ENCODE peak calls at places on chromosomes 2 and 18, in seven cellular contexts. One of them, this sample, is unnamed.

GRCh38 chr18:22448238-22448637 is 30.5 kb upstream of the CTAGE1 start:
- DNase-seq in OCI-LY7: no peak
- DNase-seq in fibroblast of the aortic adventitia: no peak
- DNase-seq in suprapubic skin: no peak
- DNase-seq in CD4-positive, alpha-beta T cell: no peak
- DNase-seq in IMR-90: no peak
- DNase-seq in BE2C: no peak
- DNase-seq in this sample: no peak

GRCh38 chr18:63126134-63127067 is 193.2 kb downstream of the BCL2 start:
- DNase-seq in OCI-LY7: no peak
- DNase-seq in fibroblast of the aortic adventitia: no peak
- DNase-seq in suprapubic skin: no peak
- DNase-seq in CD4-positive, alpha-beta T cell: no peak
- DNase-seq in IMR-90: no peak
- DNase-seq in BE2C: no peak
- DNase-seq in this sample: no peak

GRCh38 chr2:170525566-170525900 is 189.6 kb upstream of the SP5 start:
- DNase-seq in OCI-LY7: no peak
- DNase-seq in fibroblast of the aortic adventitia: peak
- DNase-seq in suprapubic skin: peak
- DNase-seq in CD4-positive, alpha-beta T cell: no peak
- DNase-seq in IMR-90: peak
- DNase-seq in BE2C: no peak
- DNase-seq in this sample: peak

GRCh38 chr2:205188516-205189138 is 493.7 kb upstream of the NRP2 start:
- DNase-seq in OCI-LY7: no peak
- DNase-seq in fibroblast of the aortic adventitia: peak
- DNase-seq in suprapubic skin: no peak
- DNase-seq in CD4-positive, alpha-beta T cell: no peak
- DNase-seq in IMR-90: peak
- DNase-seq in BE2C: peak
- DNase-seq in this sample: peak

GRCh38 chr2:219449609-219450008 is 15.0 kb downstream of the SPEG start:
- DNase-seq in OCI-LY7: no peak
- DNase-seq in fibroblast of the aortic adventitia: no peak
- DNase-seq in suprapubic skin: no peak
- DNase-seq in CD4-positive, alpha-beta T cell: no peak
- DNase-seq in IMR-90: no peak
- DNase-seq in BE2C: no peak
- DNase-seq in this sample: no peak

GRCh38 chr2:16939771-16940170 is 274.1 kb upstream of the CYRIA start:
- DNase-seq in OCI-LY7: no peak
- DNase-seq in fibroblast of the aortic adventitia: no peak
- DNase-seq in suprapubic skin: no peak
- DNase-seq in CD4-positive, alpha-beta T cell: no peak
- DNase-seq in IMR-90: no peak
- DNase-seq in BE2C: no peak
- DNase-seq in this sample: no peak

GRCh38 chr18:48539406-48540328 is 836 bp downstream of the CTIF start:
- DNase-seq in OCI-LY7: no peak
- DNase-seq in fibroblast of the aortic adventitia: peak
- DNase-seq in suprapubic skin: no peak
- DNase-seq in CD4-positive, alpha-beta T cell: peak
- DNase-seq in IMR-90: peak
- DNase-seq in BE2C: peak
- DNase-seq in this sample: peak

GRCh38 chr2:16100006-16100405 is 159.7 kb downstream of the MYCN start:
- DNase-seq in OCI-LY7: no peak
- DNase-seq in fibroblast of the aortic adventitia: no peak
- DNase-seq in suprapubic skin: no peak
- DNase-seq in CD4-positive, alpha-beta T cell: no peak
- DNase-seq in IMR-90: no peak
- DNase-seq in BE2C: no peak
- DNase-seq in this sample: no peak

GRCh38 chr18:40810371-40810770 is 1144.7 kb upstream of the PIK3C3 start:
- DNase-seq in OCI-LY7: no peak
- DNase-seq in fibroblast of the aortic adventitia: peak
- DNase-seq in suprapubic skin: no peak
- DNase-seq in CD4-positive, alpha-beta T cell: no peak
- DNase-seq in IMR-90: peak
- DNase-seq in BE2C: no peak
- DNase-seq in this sample: peak

GRCh38 chr2:54657664-54658083 is 65.8 kb upstream of the EML6 start:
- DNase-seq in OCI-LY7: peak
- DNase-seq in fibroblast of the aortic adventitia: peak
- DNase-seq in suprapubic skin: no peak
- DNase-seq in CD4-positive, alpha-beta T cell: peak
- DNase-seq in IMR-90: peak
- DNase-seq in BE2C: peak
- DNase-seq in this sample: peak

GRCh38 chr18:76256897-76257500 is 238.0 kb downstream of the ZNF516 start:
- DNase-seq in OCI-LY7: peak
- DNase-seq in fibroblast of the aortic adventitia: peak
- DNase-seq in suprapubic skin: no peak
- DNase-seq in CD4-positive, alpha-beta T cell: no peak
- DNase-seq in IMR-90: peak
- DNase-seq in BE2C: peak
- DNase-seq in this sample: peak

GRCh38 chr18:13627639-13628038 is 98.7 kb downstream of the FAM210A start:
- DNase-seq in OCI-LY7: no peak
- DNase-seq in fibroblast of the aortic adventitia: no peak
- DNase-seq in suprapubic skin: peak
- DNase-seq in CD4-positive, alpha-beta T cell: no peak
- DNase-seq in IMR-90: no peak
- DNase-seq in BE2C: no peak
- DNase-seq in this sample: no peak

GRCh38 chr2:228866781-228867180 is 404.3 kb downstream of the PID1 start:
- DNase-seq in OCI-LY7: no peak
- DNase-seq in fibroblast of the aortic adventitia: no peak
- DNase-seq in suprapubic skin: no peak
- DNase-seq in CD4-positive, alpha-beta T cell: no peak
- DNase-seq in IMR-90: no peak
- DNase-seq in BE2C: no peak
- DNase-seq in this sample: no peak
- TF ChIP-seq CTCF in OCI-LY7: no peak
- TF ChIP-seq CTCF in fibroblast of the aortic adventitia: no peak
- TF ChIP-seq CTCF in suprapubic skin: no peak
- TF ChIP-seq CTCF in CD4-positive, alpha-beta T cell: no peak
- TF ChIP-seq CTCF in IMR-90: no peak
- TF ChIP-seq CTCF in BE2C: no peak
- TF ChIP-seq CTCF in this sample: no peak

GRCh38 chr2:150491430-150491829 is 4.0 kb upstream of the RND3 start:
- DNase-seq in OCI-LY7: no peak
- DNase-seq in fibroblast of the aortic adventitia: no peak
- DNase-seq in suprapubic skin: no peak
- DNase-seq in CD4-positive, alpha-beta T cell: no peak
- DNase-seq in IMR-90: no peak
- DNase-seq in BE2C: no peak
- DNase-seq in this sample: peak
- TF ChIP-seq CTCF in OCI-LY7: no peak
- TF ChIP-seq CTCF in fibroblast of the aortic adventitia: no peak
- TF ChIP-seq CTCF in suprapubic skin: no peak
- TF ChIP-seq CTCF in CD4-positive, alpha-beta T cell: no peak
- TF ChIP-seq CTCF in IMR-90: no peak
- TF ChIP-seq CTCF in BE2C: no peak
- TF ChIP-seq CTCF in this sample: no peak

GRCh38 chr2:230778350-230779140 is 65.9 kb downstream of the CAB39 start:
- DNase-seq in OCI-LY7: no peak
- DNase-seq in fibroblast of the aortic adventitia: peak
- DNase-seq in suprapubic skin: no peak
- DNase-seq in CD4-positive, alpha-beta T cell: no peak
- DNase-seq in IMR-90: no peak
- DNase-seq in BE2C: no peak
- DNase-seq in this sample: peak

GRCh38 chr2:230777681-230778080 is 65.0 kb downstream of the CAB39 start:
- DNase-seq in OCI-LY7: no peak
- DNase-seq in fibroblast of the aortic adventitia: peak
- DNase-seq in suprapubic skin: no peak
- DNase-seq in CD4-positive, alpha-beta T cell: no peak
- DNase-seq in IMR-90: peak
- DNase-seq in BE2C: no peak
- DNase-seq in this sample: peak

GRCh38 chr2:230774348-230774951 is 61.8 kb downstream of the CAB39 start:
- DNase-seq in OCI-LY7: no peak
- DNase-seq in fibroblast of the aortic adventitia: peak
- DNase-seq in suprapubic skin: no peak
- DNase-seq in CD4-positive, alpha-beta T cell: no peak
- DNase-seq in IMR-90: peak
- DNase-seq in BE2C: no peak
- DNase-seq in this sample: peak

GRCh38 chr2:230773039-230773773 is 60.6 kb downstream of the CAB39 start:
- DNase-seq in OCI-LY7: no peak
- DNase-seq in fibroblast of the aortic adventitia: no peak
- DNase-seq in suprapubic skin: no peak
- DNase-seq in CD4-positive, alpha-beta T cell: no peak
- DNase-seq in IMR-90: no peak
- DNase-seq in BE2C: no peak
- DNase-seq in this sample: no peak

GRCh38 chr2:230775737-230776136 is 63.1 kb downstream of the CAB39 start:
- DNase-seq in OCI-LY7: no peak
- DNase-seq in fibroblast of the aortic adventitia: no peak
- DNase-seq in suprapubic skin: no peak
- DNase-seq in CD4-positive, alpha-beta T cell: no peak
- DNase-seq in IMR-90: no peak
- DNase-seq in BE2C: no peak
- DNase-seq in this sample: no peak
- TF ChIP-seq CTCF in OCI-LY7: no peak
- TF ChIP-seq CTCF in fibroblast of the aortic adventitia: no peak
- TF ChIP-seq CTCF in suprapubic skin: no peak
- TF ChIP-seq CTCF in CD4-positive, alpha-beta T cell: no peak
- TF ChIP-seq CTCF in IMR-90: no peak
- TF ChIP-seq CTCF in BE2C: no peak
- TF ChIP-seq CTCF in this sample: no peak

GRCh38 chr2:185607943-185608342 is 130.7 kb upstream of the FSIP2 start:
- DNase-seq in OCI-LY7: no peak
- DNase-seq in fibroblast of the aortic adventitia: no peak
- DNase-seq in suprapubic skin: no peak
- DNase-seq in CD4-positive, alpha-beta T cell: no peak
- DNase-seq in IMR-90: no peak
- DNase-seq in BE2C: no peak
- DNase-seq in this sample: no peak

GRCh38 chr2:185610301-185610700 is 128.3 kb upstream of the FSIP2 start:
- DNase-seq in OCI-LY7: no peak
- DNase-seq in fibroblast of the aortic adventitia: no peak
- DNase-seq in suprapubic skin: no peak
- DNase-seq in CD4-positive, alpha-beta T cell: no peak
- DNase-seq in IMR-90: no peak
- DNase-seq in BE2C: no peak
- DNase-seq in this sample: no peak

GRCh38 chr2:185608799-185609198 is 129.8 kb upstream of the FSIP2 start:
- DNase-seq in OCI-LY7: peak
- DNase-seq in fibroblast of the aortic adventitia: peak
- DNase-seq in suprapubic skin: no peak
- DNase-seq in CD4-positive, alpha-beta T cell: no peak
- DNase-seq in IMR-90: no peak
- DNase-seq in BE2C: peak
- DNase-seq in this sample: no peak
- TF ChIP-seq CTCF in OCI-LY7: peak
- TF ChIP-seq CTCF in fibroblast of the aortic adventitia: no peak
- TF ChIP-seq CTCF in suprapubic skin: no peak
- TF ChIP-seq CTCF in CD4-positive, alpha-beta T cell: no peak
- TF ChIP-seq CTCF in IMR-90: peak
- TF ChIP-seq CTCF in BE2C: peak
- TF ChIP-seq CTCF in this sample: no peak

This sample was measured in fibroblast of pulmonary artery.